ENCODE peak calls at places on chromosome 18, in five cellular contexts. D is IMR-90, I is trophoblast cell, A is mesenchymal stem cell, S is H1. W is an unnamed sample.

GRCh38 chr18:72041313-72042032 is 502.7 kb downstream of the CBLN2 start:
- DNase-seq in D (no peak), I (no peak), A (no peak), S (no peak), W (no peak)

GRCh38 chr18:23146861-23147469 is 11.7 kb downstream of the CABLES1 start:
- DNase-seq in D (no peak), I (no peak), A (no peak), S (no peak), W (no peak)

GRCh38 chr18:32386466-32386865 is 84.2 kb downstream of the GAREM1 start:
- DNase-seq in D (no peak), I (no peak), A (no peak), S (no peak), W (no peak)

GRCh38 chr18:11149441-11150270 is at the start of gene PIEZO2:
- DNase-seq in D (peak), I (no peak), A (peak), S (peak), W (peak)

GRCh38 chr18:76588591-76589303 is 93.7 kb upstream of the ZNF516 start:
- DNase-seq in D (no peak), I (no peak), A (no peak), S (peak), W (no peak)

GRCh38 chr18:22318745-22319407 is 98.8 kb downstream of the CTAGE1 start:
- DNase-seq in D (peak), I (no peak), A (peak), S (no peak), W (no peak)

GRCh38 chr18:42229211-42230210 is 274.5 kb downstream of the PIK3C3 start:
- DNase-seq in D (no peak), I (no peak), A (no peak), S (no peak), W (no peak)

GRCh38 chr18:43888601-43889000 is 611.3 kb upstream of the SYT4 start:
- DNase-seq in D (no peak), I (no peak), A (no peak), S (no peak), W (no peak)

GRCh38 chr18:68484241-68484640 is 230.7 kb downstream of the TMX3 start:
- DNase-seq in D (peak), I (peak), A (peak), S (no peak), W (no peak)

GRCh38 chr18:46554406-46554805 is 102.6 kb downstream of the LOXHD1 start:
- DNase-seq in D (no peak), I (no peak), A (no peak), S (no peak), W (no peak)

GRCh38 chr18:34322365-34323289 is 97.9 kb upstream of the NOL4 start:
- DNase-seq in D (peak), I (peak), A (peak), S (peak), W (peak)

GRCh38 chr18:9808530-9809241 is 77.1 kb upstream of the TXNDC2 start:
- DNase-seq in D (no peak), I (peak), A (peak), S (peak), W (peak)

GRCh38 chr18:77234504-77235365 is 14.9 kb upstream of the GALR1 start:
- DNase-seq in D (no peak), I (no peak), A (no peak), S (no peak), W (no peak)

GRCh38 chr18:8656226-8656625 is 47.0 kb downstream of the RAB12 start:
- DNase-seq in D (no peak), I (no peak), A (no peak), S (no peak), W (no peak)

GRCh38 chr18:36813111-36813752 is 15.6 kb downstream of the TPGS2 start:
- DNase-seq in D (no peak), I (peak), A (no peak), S (no peak), W (no peak)

GRCh38 chr18:62339106-62339988 is 14.2 kb downstream of the TNFRSF11A start:
- DNase-seq in D (peak), I (peak), A (peak), S (peak), W (no peak)

GRCh38 chr18:46677609-46678470 is 20.8 kb upstream of the LOXHD1 start:
- DNase-seq in D (no peak), I (no peak), A (peak), S (no peak), W (no peak)

GRCh38 chr18:79877163-79878091 is 74.0 kb downstream of the SLC66A2 start:
- DNase-seq in D (no peak), I (no peak), A (no peak), S (no peak), W (no peak)

GRCh38 chr18:8627107-8627472 is 17.9 kb downstream of the RAB12 start:
- DNase-seq in D (no peak), I (no peak), A (no peak), S (no peak), W (no peak)

GRCh38 chr18:61589724-61590065 is 256.5 kb downstream of the CDH20 start:
- DNase-seq in D (peak), I (no peak), A (peak), S (no peak), W (no peak)

GRCh38 chr18:78100189-78100588 is 850.5 kb downstream of the GALR1 start:
- DNase-seq in D (no peak), I (peak), A (no peak), S (no peak), W (no peak)

GRCh38 chr18:7822435-7823425 is 255.6 kb downstream of the PTPRM start:
- DNase-seq in D (no peak), I (no peak), A (peak), S (no peak), W (no peak)

GRCh38 chr18:74292541-74292858 is 737 bp upstream of the CYB5A start:
- DNase-seq in D (no peak), I (no peak), A (no peak), S (no peak), W (no peak)

GRCh38 chr18:45839415-45840395 is 14.2 kb downstream of the SIGLEC15 start:
- DNase-seq in D (peak), I (peak), A (peak), S (peak), W (no peak)

GRCh38 chr18:51857989-51858388 is 482.0 kb upstream of the DCC start:
- DNase-seq in D (no peak), I (no peak), A (no peak), S (no peak), W (no peak)

GRCh38 chr18:1014496-1014895 is 109.8 kb downstream of the ADCYAP1 start:
- DNase-seq in D (no peak), I (no peak), A (peak), S (no peak), W (no peak)

GRCh38 chr18:79129120-79129519 is 59.9 kb downstream of the ATP9B start:
- DNase-seq in D (no peak), I (no peak), A (no peak), S (no peak), W (no peak)

GRCh38 chr18:62523631-62524442 is 1.0 kb downstream of the ZCCHC2 start:
- DNase-seq in D (peak), I (peak), A (peak), S (peak), W (no peak)

GRCh38 chr18:35158728-35159443 is 81.9 kb upstream of the ZNF397 start:
- DNase-seq in D (no peak), I (no peak), A (no peak), S (no peak), W (no peak)

DNA sequence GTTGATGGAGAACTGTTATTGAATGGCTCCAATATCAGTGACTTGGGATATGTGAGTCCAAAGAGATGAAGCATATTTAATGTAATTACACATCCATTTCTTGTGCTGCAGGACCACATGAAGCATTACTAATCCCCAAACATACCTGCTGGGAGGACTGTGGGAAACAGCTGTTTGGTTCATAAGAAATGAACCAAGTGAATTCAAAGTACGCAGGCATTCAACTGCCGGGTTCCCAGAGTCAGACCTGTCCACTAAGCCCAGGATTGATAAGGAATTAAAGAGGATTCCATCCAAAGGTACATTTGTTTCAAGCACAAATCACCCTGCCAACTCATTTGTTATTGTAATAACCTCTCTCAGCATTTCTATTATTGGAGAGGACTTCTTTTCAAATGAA is 230.8 kb downstream of the TXNL1 start:
- DNase-seq in D (no peak), I (no peak), A (no peak), S (no peak), W (no peak)
- H3K27ac ChIP-seq in D (no peak), I (no peak), A (no peak), S (no peak), W (no peak)

GRCh38 chr18:14922031-14922430 is 174.1 kb downstream of the ANKRD30B start:
- DNase-seq in D (no peak), I (no peak), A (no peak), S (no peak), W (no peak)
- H3K4me3 ChIP-seq in D (no peak), I (no peak), A (no peak), S (no peak), W (no peak)

GRCh38 chr18:13431886-13432285 is 213.3 kb downstream of the LDLRAD4 start:
- DNase-seq in D (no peak), I (peak), A (no peak), S (no peak), W (no peak)

GRCh38 chr18:13434854-13435253 is 216.3 kb downstream of the LDLRAD4 start:
- DNase-seq in D (no peak), I (no peak), A (no peak), S (no peak), W (no peak)

GRCh38 chr18:13433685-13434084 is 215.1 kb downstream of the LDLRAD4 start:
- DNase-seq in D (no peak), I (no peak), A (no peak), S (no peak), W (no peak)

GRCh38 chr18:13430663-13431062 is 212.1 kb downstream of the LDLRAD4 start:
- DNase-seq in D (no peak), I (no peak), A (no peak), S (no peak), W (no peak)

DNA sequence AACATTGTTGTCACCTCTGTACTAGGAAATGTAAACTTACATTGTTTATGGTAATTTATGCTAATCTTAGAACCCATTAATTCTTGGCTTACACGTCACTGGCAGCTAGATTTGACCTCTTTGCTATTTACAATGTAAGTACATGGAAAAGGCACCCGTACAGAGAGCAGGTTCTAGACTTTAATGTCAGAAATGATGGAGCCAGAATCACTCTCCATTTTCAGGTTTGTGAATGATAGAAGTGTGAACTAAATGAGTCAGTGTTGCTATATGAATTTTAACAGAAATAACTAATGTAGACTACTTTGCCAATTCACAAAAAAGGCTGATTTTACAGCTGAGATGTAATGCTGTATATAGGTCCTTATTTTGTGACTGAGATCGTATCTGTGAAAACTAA is 214.5 kb downstream of the LDLRAD4 start:
- DNase-seq in D (no peak), I (no peak), A (no peak), S (no peak), W (no peak)
- H3K14ac ChIP-seq in D (no peak), I (no peak), A (no peak), S (no peak), W (no peak)

DNA sequence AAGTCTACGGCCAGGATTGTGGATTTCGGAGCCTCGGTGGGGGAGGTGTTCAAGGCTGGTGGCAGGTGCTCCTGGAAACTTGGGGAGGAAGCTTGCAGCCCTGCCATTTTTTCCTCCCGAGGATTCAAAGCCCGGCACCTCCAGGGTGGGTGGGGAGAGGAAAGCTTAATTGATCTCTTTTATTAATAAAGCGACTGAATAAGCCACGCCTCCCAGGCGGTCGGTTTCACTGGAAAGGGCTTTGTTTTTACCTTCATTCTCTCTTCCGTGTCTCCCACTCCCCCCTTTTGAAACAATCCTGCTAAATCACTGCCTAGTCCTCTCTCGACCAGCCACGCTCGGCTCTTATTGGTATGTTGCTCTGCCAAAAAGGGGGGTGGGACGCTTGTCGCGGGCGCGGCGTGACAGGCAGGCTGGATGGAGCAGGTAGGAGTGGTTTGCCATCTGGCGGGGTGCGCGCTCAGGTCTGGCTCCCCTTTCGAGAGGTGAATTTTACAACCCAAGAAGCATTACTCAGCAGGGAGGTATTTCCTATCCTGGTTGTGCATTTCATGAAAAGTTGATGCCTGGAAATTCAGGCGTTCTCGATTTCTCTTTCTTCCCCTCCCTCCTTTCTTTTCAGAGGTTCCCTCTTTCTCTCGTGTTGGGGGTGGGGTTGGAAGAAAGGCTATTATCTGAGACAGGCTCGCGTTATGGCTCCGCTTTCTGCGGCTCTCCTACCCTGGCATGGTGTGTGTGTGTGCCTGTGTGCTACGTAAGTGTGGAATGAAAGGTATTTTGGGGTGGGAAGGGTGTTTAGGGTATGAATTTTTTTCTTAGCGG is 1.4 kb downstream of the NEDD4L start:
- DNase-seq in D (peak), I (peak), A (peak), S (peak), W (peak)
- H3K27ac ChIP-seq in D (peak), I (peak), A (peak), S (no peak), W (peak)

GRCh38 chr18:50193796-50194622 is 938 bp downstream of the MYO5B start:
- DNase-seq in D (no peak), I (peak), A (no peak), S (peak), W (peak)

GRCh38 chr18:50194623-50195532 is at the start of gene MYO5B:
- DNase-seq in D (no peak), I (peak), A (no peak), S (peak), W (peak)

GRCh38 chr18:50192903-50193795 is 1.8 kb downstream of the MYO5B start:
- DNase-seq in D (no peak), I (no peak), A (no peak), S (peak), W (no peak)

GRCh38 chr18:50196261-50196660 is 1.3 kb upstream of the MYO5B start:
- DNase-seq in D (no peak), I (no peak), A (no peak), S (no peak), W (no peak)

GRCh38 chr18:50195689-50196088 is 742 bp upstream of the MYO5B start:
- DNase-seq in D (no peak), I (no peak), A (no peak), S (no peak), W (no peak)
- H3K4me3 ChIP-seq in D (no peak), I (no peak), A (no peak), S (peak), W (no peak)

DNA sequence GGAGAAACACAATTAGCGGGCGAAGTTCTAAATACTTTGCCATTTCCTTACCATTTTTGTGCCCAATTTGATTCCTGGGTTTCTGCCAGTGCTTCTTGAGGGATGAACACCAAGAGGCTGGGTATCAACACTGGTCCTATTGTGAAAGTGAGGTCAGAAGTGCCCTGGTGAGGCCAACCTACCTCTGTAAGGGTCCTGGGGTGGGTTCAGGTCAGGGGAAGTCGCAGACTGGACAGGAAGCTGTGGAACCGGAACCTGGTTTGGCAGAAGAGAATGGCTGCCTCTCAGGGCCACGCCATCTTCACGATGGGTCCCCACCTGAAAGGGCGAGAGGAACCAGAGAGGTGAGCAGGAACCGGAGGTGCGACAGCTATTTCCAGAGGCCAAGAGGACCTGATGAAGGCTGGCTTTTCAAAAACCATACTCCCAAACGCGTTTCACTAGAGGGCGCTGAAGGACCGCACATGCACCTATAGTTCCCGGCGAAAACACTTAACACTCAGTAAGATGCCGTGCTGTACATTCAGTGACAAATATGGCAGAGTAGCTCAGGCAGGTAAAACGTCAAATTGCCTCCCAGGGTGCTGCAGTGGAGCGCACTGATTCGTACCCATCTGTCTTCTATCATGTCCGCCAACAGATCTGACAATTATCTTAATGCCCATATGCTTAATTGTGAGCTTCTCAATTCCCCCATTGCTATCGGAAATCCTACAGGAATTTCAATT is 275.3 kb upstream of the CCDC68 start:
- DNase-seq in D (peak), I (peak), A (peak), S (peak), W (peak)
- H3K14ac ChIP-seq in D (no peak), I (peak), A (no peak), S (no peak), W (no peak)

GRCh38 chr18:54790109-54790508 is 38.2 kb upstream of the RAB27B start:
- DNase-seq in D (no peak), I (no peak), A (no peak), S (no peak), W (no peak)
- H3K27ac ChIP-seq in D (no peak), I (no peak), A (no peak), S (no peak), W (no peak)

GRCh38 chr18:49563701-49564100 is 1.8 kb downstream of the LIPG start:
- DNase-seq in D (no peak), I (peak), A (no peak), S (no peak), W (no peak)

GRCh38 chr18:49565101-49565500 is 3.2 kb downstream of the LIPG start:
- DNase-seq in D (no peak), I (no peak), A (no peak), S (no peak), W (no peak)

GRCh38 chr18:49563130-49563540 is 1.3 kb downstream of the LIPG start:
- DNase-seq in D (no peak), I (peak), A (peak), S (no peak), W (no peak)

GRCh38 chr18:49565656-49566055 is 3.8 kb downstream of the LIPG start:
- DNase-seq in D (peak), I (no peak), A (no peak), S (no peak), W (no peak)

GRCh38 chr18:49564435-49564834 is 2.6 kb downstream of the LIPG start:
- DNase-seq in D (no peak), I (no peak), A (no peak), S (no peak), W (no peak)
- H3K4me3 ChIP-seq in D (no peak), I (no peak), A (no peak), S (no peak), W (no peak)